ENCODE peak calls at places on chromosome 14, in eight cellular contexts. X, L, I, Q, T, P, H and D are unnamed samples.

GRCh38 chr14:72521968-72522741 is 371.7 kb downstream of the DPF3 start:
- DNase-seq in X (no peak), P (no peak), Q (no peak), H (no peak), L (no peak), T (no peak), I (no peak), D (no peak)

GRCh38 chr14:51224551-51224950 is 15.5 kb upstream of the TMX1 start:
- DNase-seq in X (no peak), H (no peak), I (no peak), Q (no peak), P (no peak), L (no peak), T (no peak), D (no peak)

GRCh38 chr14:41144370-41144769 is 462.3 kb upstream of the LRFN5 start:
- DNase-seq in I (no peak), T (no peak), X (no peak), L (no peak), Q (no peak), P (no peak), H (no peak), D (no peak)

GRCh38 chr14:44914849-44915248 is 46.9 kb downstream of the KLHL28 start:
- DNase-seq in P (no peak), Q (no peak), I (peak; percentile 14), H (no peak), L (no peak), X (no peak), T (no peak), D (no peak)

GRCh38 chr14:59098377-59098776 is 90.1 kb upstream of the DAAM1 start:
- DNase-seq in X (no peak), Q (no peak), T (no peak), L (no peak), H (no peak), P (no peak), I (peak; percentile 85), D (no peak)

GRCh38 chr14:104895786-104896642 is 28.7 kb upstream of the PLD4 start:
- DNase-seq in T (peak; percentile 14), H (peak; percentile 79), Q (peak; percentile 81), L (no peak), I (no peak), X (no peak), P (no peak), D (peak; percentile 71)

GRCh38 chr14:77097006-77097688 is 911 bp upstream of the CIPC start:
- DNase-seq in H (no peak), Q (no peak), P (no peak), X (no peak), T (no peak), I (no peak), L (no peak), D (no peak)

GRCh38 chr14:31340297-31341063 is 79.9 kb downstream of the HEATR5A start:
- DNase-seq in X (no peak), I (no peak), H (no peak), T (no peak), L (no peak), Q (no peak), P (no peak), D (no peak)

GRCh38 chr14:30610719-30611388 is 11.3 kb upstream of the SCFD1 start:
- DNase-seq in I (peak; percentile 60), Q (peak; percentile 58), T (no peak), X (no peak), H (peak; percentile 61), P (peak; percentile 15), L (peak; percentile 23), D (no peak)

GRCh38 chr14:80658155-80658554 is 283.4 kb downstream of the CEP128 start:
- DNase-seq in X (no peak), I (no peak), Q (no peak), L (no peak), T (no peak), H (no peak), P (no peak), D (no peak)

GRCh38 chr14:89465894-89466293 is 48.9 kb upstream of the FOXN3 start:
- DNase-seq in X (no peak), T (no peak), P (no peak), Q (no peak), H (no peak), L (no peak), I (no peak), D (no peak)
- TF ChIP-seq CTCF in X (no peak), T (no peak), P (no peak), Q (no peak), H (no peak), L (no peak), I (no peak), D (no peak)

GRCh38 chr14:89252887-89253532 is 164.0 kb downstream of the FOXN3 start:
- DNase-seq in Q (no peak), P (no peak), T (no peak), I (peak; percentile 11), L (no peak), X (no peak), H (no peak), D (peak; percentile 45)
- TF ChIP-seq CTCF in Q (no peak), P (no peak), T (no peak), I (no peak), L (no peak), X (no peak), H (no peak), D (no peak)

DNA sequence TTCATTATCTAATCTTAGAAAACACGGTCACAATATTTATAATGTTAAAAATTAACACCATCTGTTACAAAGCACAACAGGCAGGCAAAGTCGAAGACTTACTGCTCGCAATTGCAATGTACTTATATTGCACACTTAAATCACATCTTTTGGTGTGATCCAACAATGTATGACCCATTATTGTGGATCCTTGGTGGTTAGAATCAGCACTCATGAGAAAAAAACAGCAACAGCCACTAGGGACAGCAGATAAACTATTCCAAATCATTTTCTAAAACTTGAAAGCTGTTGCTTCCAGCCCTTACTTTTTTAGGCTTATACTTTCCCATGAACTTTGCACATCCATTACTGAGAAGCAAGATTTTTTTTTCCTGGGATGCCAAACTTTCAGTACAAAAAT is 20.4 kb downstream of the COX16 start:
- DNase-seq in L (no peak), I (no peak), X (no peak), T (no peak), H (no peak), Q (no peak), P (no peak), D (no peak)
- TF ChIP-seq CTCF in L (no peak), I (no peak), X (no peak), T (no peak), H (no peak), Q (no peak), P (no peak), D (no peak)

GRCh38 chr14:81991998-81992397 is 458.3 kb upstream of the SEL1L start:
- DNase-seq in H (no peak), T (no peak), X (no peak), I (no peak), Q (no peak), L (no peak), P (no peak), D (no peak)
- TF ChIP-seq CTCF in H (no peak), T (peak; percentile 19), X (no peak), I (no peak), Q (no peak), L (peak; percentile 12), P (no peak), D (no peak)

GRCh38 chr14:34981743-34982420 is 910 bp upstream of the SRP54 start:
- DNase-seq in Q (no peak), H (peak; percentile 31), X (no peak), I (peak; percentile 58), L (no peak), T (no peak), P (peak; percentile 26), D (no peak)
- TF ChIP-seq CTCF in Q (peak; percentile 22), H (no peak), X (peak; percentile 32), I (no peak), L (no peak), T (peak; percentile 38), P (peak; percentile 5), D (no peak)

GRCh38 chr14:68979722-68980552 is 835 bp upstream of the ACTN1 start:
- DNase-seq in Q (peak; percentile 73), H (no peak), P (no peak), T (peak; percentile 50), X (no peak), I (peak; percentile 36), L (no peak), D (peak; percentile 85)

GRCh38 chr14:68979021-68979721 is at the start of gene ACTN1:
- DNase-seq in X (peak; percentile 93), P (peak; percentile 73), H (peak; percentile 95), Q (peak; percentile 97), L (peak; percentile 77), T (peak; percentile 93), I (peak; percentile 96), D (peak; percentile 98)

GRCh38 chr14:68982581-68982980 is 3.5 kb upstream of the ACTN1 start:
- DNase-seq in I (no peak), P (no peak), X (no peak), L (no peak), H (no peak), T (no peak), Q (no peak), D (no peak)

GRCh38 chr14:68981539-68981976 is 2.5 kb upstream of the ACTN1 start:
- DNase-seq in I (no peak), X (no peak), L (no peak), T (no peak), H (no peak), P (no peak), Q (no peak), D (no peak)

DNA sequence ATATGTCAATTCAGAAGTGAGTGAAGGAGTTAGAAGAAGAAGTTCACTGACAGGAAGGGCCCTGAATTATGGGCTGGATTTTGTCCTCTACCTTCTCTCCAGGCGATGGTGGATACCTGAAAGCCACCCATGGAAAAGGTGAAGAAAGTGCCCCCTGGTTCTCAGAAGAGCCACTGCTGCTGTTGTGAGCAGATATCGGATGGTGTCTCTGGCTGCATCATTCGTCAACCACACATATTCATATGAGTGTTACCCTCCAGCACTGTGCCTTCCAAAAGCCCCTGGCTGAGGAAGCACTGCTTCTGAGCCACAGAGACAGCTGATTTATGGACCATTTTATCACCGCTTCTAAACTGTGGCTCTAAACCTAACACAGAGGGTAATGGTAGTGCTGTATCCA is 2.0 kb upstream of the ACTN1 start:
- DNase-seq in Q (no peak), P (no peak), H (no peak), L (no peak), X (no peak), I (no peak), T (no peak), D (no peak)
- TF ChIP-seq CTCF in Q (no peak), P (no peak), H (no peak), L (no peak), X (no peak), I (no peak), T (no peak), D (no peak)

GRCh38 chr14:56120091-56120632 is 2.0 kb downstream of the PELI2 start:
- DNase-seq in X (no peak), I (no peak), H (no peak), P (no peak), T (no peak), Q (no peak), L (no peak), D (no peak)
- TF ChIP-seq CTCF in X (no peak), I (no peak), H (no peak), P (no peak), T (peak; percentile 38), Q (no peak), L (no peak), D (no peak)